ENCODE peak calls at places on chromosome 22, in five cellular contexts. One of them, this sample, is unnamed.

GRCh38 chr22:41650821-41651220 is 29.7 kb downstream of the XRCC6 start:
- DNase-seq in endodermal cell: no peak
- DNase-seq in mucosa of descending colon: no peak
- DNase-seq in astrocyte: no peak
- DNase-seq in IMR-90: no peak
- DNase-seq in this sample: no peak

GRCh38 chr22:25112538-25113253 is 87.0 kb upstream of the CRYBB3 start:
- DNase-seq in astrocyte: no peak
- DNase-seq in IMR-90: no peak
- DNase-seq in mucosa of descending colon: peak
- DNase-seq in endodermal cell: no peak
- DNase-seq in this sample: peak

GRCh38 chr22:27032121-27032761 is 374.9 kb downstream of the MIAT start:
- DNase-seq in astrocyte: peak
- DNase-seq in mucosa of descending colon: no peak
- DNase-seq in IMR-90: no peak
- DNase-seq in endodermal cell: peak
- DNase-seq in this sample: peak

GRCh38 chr22:17920992-17921650 is 103.2 kb downstream of the MICAL3 start:
- DNase-seq in IMR-90: no peak
- DNase-seq in mucosa of descending colon: no peak
- DNase-seq in endodermal cell: no peak
- DNase-seq in astrocyte: no peak
- DNase-seq in this sample: no peak

GRCh38 chr22:19871023-19871844 is 16.6 kb upstream of the GNB1L start:
- DNase-seq in endodermal cell: peak
- DNase-seq in IMR-90: no peak
- DNase-seq in mucosa of descending colon: peak
- DNase-seq in astrocyte: no peak
- DNase-seq in this sample: peak

GRCh38 chr22:39254122-39254521 is 9.3 kb upstream of the PDGFB start:
- DNase-seq in astrocyte: no peak
- DNase-seq in mucosa of descending colon: no peak
- DNase-seq in endodermal cell: peak
- DNase-seq in IMR-90: no peak
- DNase-seq in this sample: no peak

GRCh38 chr22:42134033-42135020 is 3.7 kb upstream of the CYP2D6 start:
- DNase-seq in endodermal cell: no peak
- DNase-seq in astrocyte: no peak
- DNase-seq in IMR-90: no peak
- DNase-seq in mucosa of descending colon: no peak
- DNase-seq in this sample: peak

GRCh38 chr22:32545801-32546200 is 71.2 kb downstream of the FBXO7 start:
- DNase-seq in mucosa of descending colon: no peak
- DNase-seq in IMR-90: peak
- DNase-seq in astrocyte: peak
- DNase-seq in endodermal cell: no peak
- DNase-seq in this sample: no peak

GRCh38 chr22:19533049-19533626 is 8.9 kb upstream of the CLDN5 start:
- DNase-seq in IMR-90: no peak
- DNase-seq in endodermal cell: peak
- DNase-seq in astrocyte: no peak
- DNase-seq in mucosa of descending colon: no peak
- DNase-seq in this sample: no peak

GRCh38 chr22:36465232-36466021 is 16.0 kb downstream of the TXN2 start:
- DNase-seq in endodermal cell: no peak
- DNase-seq in astrocyte: peak
- DNase-seq in IMR-90: peak
- DNase-seq in mucosa of descending colon: peak
- DNase-seq in this sample: peak

GRCh38 chr22:17077255-17077654 is 7.5 kb upstream of the IL17RA start:
- DNase-seq in astrocyte: peak
- DNase-seq in IMR-90: peak
- DNase-seq in mucosa of descending colon: no peak
- DNase-seq in endodermal cell: no peak
- DNase-seq in this sample: no peak

GRCh38 chr22:42344391-42344861 is 74.0 kb upstream of the TCF20 start:
- DNase-seq in IMR-90: no peak
- DNase-seq in mucosa of descending colon: no peak
- DNase-seq in astrocyte: peak
- DNase-seq in endodermal cell: peak
- DNase-seq in this sample: peak

GRCh38 chr22:37198290-37199102 is 10.4 kb upstream of the C1QTNF6 start:
- DNase-seq in astrocyte: no peak
- DNase-seq in IMR-90: peak
- DNase-seq in endodermal cell: peak
- DNase-seq in mucosa of descending colon: peak
- DNase-seq in this sample: peak

GRCh38 chr22:35548762-35549106 is 8.1 kb downstream of the RASD2 start:
- DNase-seq in mucosa of descending colon: no peak
- DNase-seq in endodermal cell: no peak
- DNase-seq in astrocyte: no peak
- DNase-seq in IMR-90: no peak
- DNase-seq in this sample: no peak

GRCh38 chr22:30287626-30288413 is 1.5 kb downstream of the CASTOR1 start:
- DNase-seq in mucosa of descending colon: peak
- DNase-seq in IMR-90: peak
- DNase-seq in astrocyte: peak
- DNase-seq in endodermal cell: peak
- DNase-seq in this sample: peak

GRCh38 chr22:48082284-48082683 is 1319.8 kb downstream of the TBC1D22A start:
- DNase-seq in mucosa of descending colon: no peak
- DNase-seq in IMR-90: no peak
- DNase-seq in astrocyte: no peak
- DNase-seq in endodermal cell: no peak
- DNase-seq in this sample: no peak

GRCh38 chr22:33853200-33854097 is 66.8 kb downstream of the LARGE1 start:
- DNase-seq in astrocyte: peak
- DNase-seq in endodermal cell: no peak
- DNase-seq in IMR-90: peak
- DNase-seq in mucosa of descending colon: peak
- DNase-seq in this sample: peak

GRCh38 chr22:24175160-24175808 is 6.0 kb upstream of the SUSD2 start:
- DNase-seq in IMR-90: peak
- DNase-seq in mucosa of descending colon: peak
- DNase-seq in endodermal cell: peak
- DNase-seq in astrocyte: peak
- DNase-seq in this sample: peak

GRCh38 chr22:17729561-17729960 is 44.7 kb downstream of the BID start:
- DNase-seq in mucosa of descending colon: no peak
- DNase-seq in endodermal cell: no peak
- DNase-seq in astrocyte: no peak
- DNase-seq in IMR-90: no peak
- DNase-seq in this sample: no peak

GRCh38 chr22:35567214-35567792 is 26.7 kb downstream of the RASD2 start:
- DNase-seq in mucosa of descending colon: no peak
- DNase-seq in IMR-90: no peak
- DNase-seq in astrocyte: no peak
- DNase-seq in endodermal cell: no peak
- DNase-seq in this sample: no peak

GRCh38 chr22:48892571-48893287 is 934.9 kb downstream of the BRD1 start:
- DNase-seq in endodermal cell: no peak
- DNase-seq in mucosa of descending colon: no peak
- DNase-seq in astrocyte: no peak
- DNase-seq in IMR-90: no peak
- DNase-seq in this sample: no peak

GRCh38 chr22:29555065-29555644 is 1.6 kb upstream of the THOC5 start:
- DNase-seq in IMR-90: peak
- DNase-seq in astrocyte: no peak
- DNase-seq in endodermal cell: no peak
- DNase-seq in mucosa of descending colon: peak
- DNase-seq in this sample: peak

GRCh38 chr22:32697331-32697995 is 104.0 kb upstream of the TIMP3 start:
- DNase-seq in IMR-90: no peak
- DNase-seq in mucosa of descending colon: no peak
- DNase-seq in endodermal cell: no peak
- DNase-seq in astrocyte: no peak
- DNase-seq in this sample: no peak

DNA sequence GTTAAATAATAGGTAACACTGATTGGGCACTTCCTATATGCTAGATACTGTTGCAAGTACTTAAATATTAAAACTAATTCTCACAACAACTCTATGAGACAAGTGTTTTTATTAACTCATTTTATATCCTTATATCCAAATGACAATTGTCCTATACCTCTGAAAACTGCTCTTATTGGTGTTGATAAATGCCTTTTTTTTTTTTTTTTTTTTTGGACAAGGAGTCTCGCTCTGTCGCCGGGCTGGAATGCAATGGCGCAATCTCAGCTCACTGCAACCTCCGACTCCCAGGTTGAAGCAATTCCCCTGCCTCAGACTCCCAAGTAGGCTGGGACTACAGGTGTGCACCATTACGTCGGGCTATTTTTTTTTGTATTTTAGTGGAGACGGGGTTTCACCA is 41.6 kb downstream of the MRTFA start:
- DNase-seq in mucosa of descending colon: no peak
- DNase-seq in endodermal cell: no peak
- DNase-seq in IMR-90: peak
- DNase-seq in astrocyte: no peak
- DNase-seq in this sample: peak
- H3K4me3 ChIP-seq in mucosa of descending colon: no peak
- H3K4me3 ChIP-seq in endodermal cell: peak
- H3K4me3 ChIP-seq in IMR-90: no peak
- H3K4me3 ChIP-seq in astrocyte: no peak
- H3K4me3 ChIP-seq in this sample: no peak

DNA sequence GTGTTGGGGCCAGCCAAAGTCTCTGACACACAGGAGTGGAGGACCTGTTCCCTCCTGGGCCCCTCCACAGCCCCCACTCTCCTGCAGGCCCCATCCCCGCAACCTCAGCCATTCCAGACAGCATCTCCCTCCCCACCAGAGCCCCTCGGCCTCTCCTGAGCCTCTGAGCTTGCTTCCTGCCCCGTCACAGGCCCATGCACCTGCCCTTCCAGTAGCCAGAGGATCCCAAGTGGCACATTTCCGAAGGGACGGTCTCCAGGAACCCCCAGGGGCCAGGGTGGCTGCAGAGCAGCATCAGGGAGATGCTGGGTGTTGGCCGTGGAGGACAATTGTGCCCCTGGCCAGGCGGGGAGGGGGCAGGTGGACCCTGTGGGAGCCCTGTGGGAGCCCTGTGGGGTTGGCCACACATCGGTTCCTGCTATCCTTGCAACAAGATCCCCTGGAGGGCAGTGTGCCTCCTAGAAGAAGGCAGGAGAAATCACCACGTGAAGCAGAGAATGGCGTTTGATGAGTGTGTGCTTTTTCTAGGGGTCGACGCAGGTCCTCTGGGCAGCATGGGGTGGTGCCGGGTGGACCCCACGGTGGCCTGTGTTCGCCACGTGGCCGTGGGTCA is 45.3 kb upstream of the PPARA start:
- DNase-seq in mucosa of descending colon: no peak
- DNase-seq in endodermal cell: no peak
- DNase-seq in astrocyte: peak
- DNase-seq in IMR-90: no peak
- DNase-seq in this sample: no peak
- H3K4me3 ChIP-seq in mucosa of descending colon: no peak
- H3K4me3 ChIP-seq in endodermal cell: no peak
- H3K4me3 ChIP-seq in astrocyte: no peak
- H3K4me3 ChIP-seq in IMR-90: no peak
- H3K4me3 ChIP-seq in this sample: no peak

DNA sequence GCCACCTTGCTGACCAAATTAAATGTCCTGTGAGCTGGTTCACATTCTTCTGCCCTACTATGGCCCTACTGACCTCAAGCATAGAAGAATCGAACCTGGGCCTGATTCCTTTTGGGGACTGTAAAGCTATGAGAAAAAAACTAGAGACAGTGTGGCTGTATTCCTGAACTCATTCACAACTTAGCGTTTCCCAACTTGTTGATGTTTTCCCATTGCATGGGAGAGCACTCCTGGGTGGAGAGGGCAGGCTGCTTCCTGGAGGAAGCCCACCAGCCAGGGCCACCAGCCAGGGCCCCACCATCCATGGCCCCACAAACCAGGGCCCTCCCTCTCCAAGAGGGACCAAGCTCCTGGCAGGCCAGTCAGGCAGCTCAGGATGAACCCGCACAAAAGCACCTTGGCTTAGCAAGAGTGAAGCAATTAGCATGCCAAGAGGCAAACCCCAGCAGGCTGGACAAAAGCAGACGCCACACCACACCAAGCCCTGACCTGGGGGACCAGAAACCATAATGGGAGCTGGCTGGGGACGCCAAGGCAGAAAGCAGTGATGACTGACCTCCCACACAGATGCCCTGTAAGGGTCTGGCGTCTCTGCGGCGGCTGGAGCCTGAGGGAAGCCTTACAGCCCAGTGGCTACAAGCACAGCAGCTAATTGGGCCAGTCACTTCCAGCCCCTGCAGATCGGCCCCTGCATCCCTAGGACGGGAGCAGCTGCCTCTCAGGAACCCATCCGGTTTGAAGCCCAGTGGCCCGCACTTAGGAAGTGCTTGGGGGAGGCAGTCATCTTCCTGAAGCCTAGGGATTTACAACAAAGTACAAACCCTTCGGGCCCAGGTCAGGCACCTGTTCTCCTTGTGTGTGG is 2.1 kb downstream of the CERK start:
- DNase-seq in endodermal cell: peak
- DNase-seq in mucosa of descending colon: no peak
- DNase-seq in astrocyte: no peak
- DNase-seq in IMR-90: no peak
- DNase-seq in this sample: peak
- H3K4me3 ChIP-seq in endodermal cell: peak
- H3K4me3 ChIP-seq in mucosa of descending colon: no peak
- H3K4me3 ChIP-seq in astrocyte: peak
- H3K4me3 ChIP-seq in IMR-90: no peak
- H3K4me3 ChIP-seq in this sample: no peak

DNA sequence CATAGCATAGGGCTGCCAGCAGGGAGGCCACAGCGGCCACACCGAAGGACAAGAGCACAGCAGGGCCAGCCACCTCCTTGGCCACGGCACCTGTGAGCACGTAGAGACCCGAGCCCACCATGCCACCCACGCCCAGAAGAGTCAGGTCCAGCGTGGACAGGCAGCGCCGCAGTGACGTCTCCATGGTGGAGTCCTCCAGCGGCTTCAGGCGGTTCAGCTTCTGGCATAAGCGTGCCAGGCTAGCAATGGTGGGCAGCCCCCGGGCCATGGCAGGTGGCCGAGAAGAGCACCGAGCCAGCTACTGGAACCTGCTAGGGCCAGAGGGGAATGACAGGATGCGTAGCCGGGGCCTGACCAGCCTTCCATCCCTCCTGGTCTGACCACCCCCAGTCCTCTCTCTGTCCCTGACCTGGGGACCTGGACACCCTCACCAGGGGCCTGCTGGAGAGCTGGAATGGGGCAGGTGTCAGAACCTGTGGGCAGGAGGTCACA is 770 bp downstream of the SLC7A4 start:
- DNase-seq in endodermal cell: no peak
- DNase-seq in mucosa of descending colon: no peak
- DNase-seq in astrocyte: no peak
- DNase-seq in IMR-90: no peak
- DNase-seq in this sample: no peak
- H3K4me3 ChIP-seq in endodermal cell: no peak
- H3K4me3 ChIP-seq in mucosa of descending colon: no peak
- H3K4me3 ChIP-seq in astrocyte: no peak
- H3K4me3 ChIP-seq in IMR-90: no peak
- H3K4me3 ChIP-seq in this sample: no peak

This sample was measured in thyroid gland.